ENCODE peak calls at places on chromosomes 2 and 18, in six cellular contexts. D is K562, T is GM12891, V is H1, F is GM12878, H is HepG2. S is an unnamed sample.

GRCh38 chr2:135132314-135132713 is 80.2 kb downstream of the RAB3GAP1 start:
- DNase-seq in H (no peak), T (no peak), D (no peak), F (no peak), V (no peak), S (no peak)

GRCh38 chr18:7817596-7817995 is 250.5 kb downstream of the PTPRM start:
- DNase-seq in T (no peak), V (no peak), F (no peak), D (no peak), H (no peak), S (no peak)

GRCh38 chr2:108906403-108907077 is 82.5 kb downstream of the EDAR start:
- DNase-seq in T (no peak), V (peak), D (no peak), F (no peak), H (no peak), S (no peak)

GRCh38 chr2:46135936-46136335 is 161.3 kb upstream of the EPAS1 start:
- DNase-seq in F (no peak), H (no peak), D (no peak), V (no peak), T (no peak), S (no peak)

GRCh38 chr2:56133931-56134629 is 49.7 kb upstream of the CCDC85A start:
- DNase-seq in F (no peak), T (no peak), V (no peak), D (peak), H (no peak), S (no peak)

GRCh38 chr2:54208364-54209240 is 47.4 kb downstream of the TSPYL6 start:
- DNase-seq in D (no peak), T (no peak), F (no peak), H (peak), V (no peak), S (no peak)

GRCh38 chr18:46281185-46282176 is 177.3 kb downstream of the HAUS1 start:
- DNase-seq in T (peak), D (peak), H (peak), V (peak), F (no peak), S (peak)

GRCh38 chr18:40789286-40789685 is 1165.7 kb upstream of the PIK3C3 start:
- DNase-seq in F (no peak), T (no peak), V (no peak), D (no peak), H (no peak), S (no peak)

GRCh38 chr2:84879595-84880394 is 1.1 kb downstream of the TRABD2A start:
- DNase-seq in V (peak), H (no peak), D (no peak), F (no peak), T (peak), S (no peak)

GRCh38 chr2:190791347-190791982 is 89.2 kb upstream of the GLS start:
- DNase-seq in V (no peak), D (no peak), H (no peak), F (no peak), T (no peak), S (no peak)

GRCh38 chr2:20652141-20652540 is 1.2 kb upstream of the HS1BP3 start:
- DNase-seq in D (no peak), T (no peak), H (no peak), V (no peak), F (no peak), S (no peak)

GRCh38 chr2:119826370-119826961 is 66.7 kb downstream of the PTPN4 start:
- DNase-seq in V (no peak), T (no peak), D (peak), H (peak), F (no peak), S (no peak)

GRCh38 chr18:9348079-9348671 is 13.6 kb downstream of the TWSG1 start:
- DNase-seq in T (no peak), D (no peak), V (no peak), F (peak), H (no peak), S (no peak)

GRCh38 chr2:181750305-181750704 is 70.0 kb upstream of the NEUROD1 start:
- DNase-seq in F (no peak), T (no peak), H (no peak), V (peak), D (no peak), S (no peak)

GRCh38 chr2:8327371-8328100 is 354.3 kb upstream of the ID2 start:
- DNase-seq in F (no peak), V (no peak), H (no peak), T (no peak), D (no peak), S (no peak)

GRCh38 chr2:213065583-213066444 is 85.6 kb downstream of the IKZF2 start:
- DNase-seq in H (no peak), D (no peak), T (no peak), V (no peak), F (no peak), S (no peak)

GRCh38 chr2:136135924-136136906 is 18.3 kb upstream of the CXCR4 start:
- DNase-seq in D (no peak), H (no peak), T (no peak), F (no peak), V (no peak), S (no peak)

GRCh38 chr18:35161934-35162333 is 78.9 kb upstream of the ZNF397 start:
- DNase-seq in D (no peak), V (no peak), T (no peak), F (no peak), H (no peak), S (no peak)

GRCh38 chr18:27355308-27355707 is 170.2 kb upstream of the CHST9 start:
- DNase-seq in F (no peak), T (no peak), V (no peak), H (no peak), D (no peak), S (no peak)

GRCh38 chr2:129708221-129708967 is 271.1 kb upstream of the RAB6C start:
- DNase-seq in V (peak), F (no peak), T (no peak), H (no peak), D (peak), S (no peak)

GRCh38 chr18:72637319-72638113 is 93.4 kb upstream of the CBLN2 start:
- DNase-seq in F (no peak), V (no peak), D (no peak), T (no peak), H (no peak), S (no peak)

GRCh38 chr2:105391058-105391627 is 7.7 kb downstream of the FHL2 start:
- DNase-seq in F (no peak), V (no peak), T (no peak), D (no peak), H (peak), S (no peak)

GRCh38 chr2:238269741-238270140 is 18.7 kb downstream of the PER2 start:
- DNase-seq in F (no peak), D (no peak), V (no peak), T (no peak), H (no peak), S (no peak)

GRCh38 chr18:57621252-57621607 is 406 bp downstream of the NARS1 start:
- DNase-seq in T (no peak), H (no peak), D (no peak), F (no peak), V (no peak), S (peak)

GRCh38 chr2:207276248-207276647 is 110.5 kb upstream of the KLF7 start:
- DNase-seq in F (no peak), T (no peak), V (no peak), H (no peak), D (no peak), S (no peak)

GRCh38 chr2:9165625-9166024 is 41.0 kb upstream of the ASAP2 start:
- DNase-seq in H (peak), D (no peak), T (no peak), F (no peak), V (no peak), S (no peak)

GRCh38 chr2:73998451-73998850 is 13.7 kb downstream of the TET3 start:
- DNase-seq in H (no peak), T (no peak), V (no peak), D (no peak), F (no peak), S (no peak)

GRCh38 chr18:78721281-78721949 is 258.2 kb upstream of the SALL3 start:
- DNase-seq in V (peak), F (no peak), T (no peak), D (no peak), H (no peak), S (no peak)

GRCh38 chr2:134405641-134406081 is 151.8 kb downstream of the MGAT5 start:
- DNase-seq in T (no peak), D (no peak), H (no peak), F (no peak), V (no peak), S (no peak)

GRCh38 chr2:235216901-235217300 is 265.1 kb downstream of the SH3BP4 start:
- DNase-seq in D (no peak), H (no peak), F (no peak), V (no peak), T (no peak), S (no peak)

GRCh38 chr2:84160461-84160860 is 298.6 kb downstream of the SUCLG1 start:
- DNase-seq in H (no peak), T (no peak), D (no peak), F (no peak), V (no peak), S (no peak)

GRCh38 chr18:73352546-73352945 is 484.8 kb upstream of the NETO1 start:
- DNase-seq in T (no peak), H (no peak), F (no peak), D (no peak), V (no peak), S (no peak)

GRCh38 chr2:14937336-14937735 is 304.8 kb downstream of the LRATD1 start:
- DNase-seq in F (no peak), D (no peak), H (no peak), T (no peak), V (no peak), S (no peak)

GRCh38 chr18:74331404-74331803 is 15.8 kb downstream of the C18orf63 start:
- DNase-seq in D (no peak), T (no peak), F (no peak), H (peak), V (no peak), S (no peak)

GRCh38 chr2:119230630-119231185 is 7.1 kb downstream of the STEAP3 start:
- DNase-seq in T (no peak), V (no peak), F (no peak), H (no peak), D (no peak), S (no peak)

GRCh38 chr18:11880586-11881304 is 27.4 kb downstream of the MPPE1 start:
- DNase-seq in V (no peak), D (peak), T (no peak), H (no peak), F (no peak), S (no peak)
- TF ChIP-seq POLR2AphosphoS5 in V (no peak), D (no peak), T (no peak), H (no peak), F (no peak), S (no peak)

GRCh38 chr2:70087703-70088507 is 628 bp downstream of the PCBP1 start:
- DNase-seq in T (no peak), D (peak), F (no peak), V (peak), H (peak), S (peak)
- TF ChIP-seq POLR2A in T (peak), D (peak), F (peak), V (peak), H (peak), S (peak)

GRCh38 chr2:58042486-58042970 is 4.1 kb upstream of the VRK2 start:
- DNase-seq in V (no peak), D (no peak), H (peak), T (no peak), F (no peak), S (no peak)

GRCh38 chr2:58033530-58033929 is 13.1 kb upstream of the VRK2 start:
- DNase-seq in T (no peak), D (no peak), F (no peak), V (no peak), H (no peak), S (no peak)

GRCh38 chr2:58035352-58035751 is 11.3 kb upstream of the VRK2 start:
- DNase-seq in V (no peak), T (no peak), F (no peak), H (no peak), D (no peak), S (no peak)

GRCh38 chr2:58044145-58044544 is 2.5 kb upstream of the VRK2 start:
- DNase-seq in H (no peak), T (no peak), D (no peak), F (no peak), V (no peak), S (no peak)

GRCh38 chr2:58039170-58039611 is 7.4 kb upstream of the VRK2 start:
- DNase-seq in V (no peak), H (no peak), D (no peak), F (no peak), T (no peak), S (no peak)
- TF ChIP-seq TAF1 in V (no peak), H (no peak), D (no peak), F (no peak), T (no peak), S (no peak)

GRCh38 chr2:147531299-147531698 is 313.5 kb upstream of the ACVR2A start:
- DNase-seq in H (no peak), T (no peak), F (no peak), D (no peak), V (no peak), S (no peak)
- TF ChIP-seq POLR2AphosphoS5 in H (no peak), T (no peak), F (no peak), D (no peak), V (no peak), S (no peak)

GRCh38 chr2:219175928-219176817 is 552 bp downstream of the CNPPD1 start:
- DNase-seq in F (no peak), H (no peak), D (peak), V (no peak), T (no peak), S (no peak)
- TF ChIP-seq POLR2A in F (no peak), H (no peak), D (no peak), V (no peak), T (no peak), S (no peak)

S was measured in GM12892.